ENCODE peak calls at places on chromosomes 7 and 10, in five cellular contexts. K is IMR-90, P is neuronal stem cell, N is mesenchymal stem cell, W is H1. B is an unnamed sample.

GRCh38 chr10:92156874-92157273 is 134.0 kb downstream of the CPEB3 start:
- DNase-seq in N (peak; percentile 53), P (no peak), K (peak; percentile 39), W (no peak), B (no peak)

GRCh38 chr7:1623810-1624209 is 46.3 kb upstream of the ELFN1 start:
- DNase-seq in P (no peak), W (no peak), N (no peak), K (no peak), B (no peak)

GRCh38 chr7:108324053-108325038 is 131.9 kb downstream of the NRCAM start:
- DNase-seq in P (no peak), K (no peak), N (no peak), W (no peak), B (no peak)

GRCh38 chr7:91443862-91444261 is 179.6 kb downstream of the FZD1 start:
- DNase-seq in K (no peak), N (no peak), P (no peak), W (no peak), B (peak; percentile 13)

GRCh38 chr10:70584941-70585544 is 17.5 kb downstream of the PRF1 start:
- DNase-seq in W (peak; percentile 66), K (no peak), P (peak; percentile 44), N (no peak), B (no peak)

GRCh38 chr7:88037050-88037449 is 103.0 kb downstream of the ADAM22 start:
- DNase-seq in W (no peak), P (no peak), K (no peak), N (no peak), B (no peak)

GRCh38 chr10:133444342-133445267 is 9.1 kb upstream of the SCART1 start:
- DNase-seq in W (no peak), N (no peak), P (no peak), K (no peak), B (no peak)

GRCh38 chr7:115135769-115136410 is 214.0 kb downstream of the MDFIC start:
- DNase-seq in N (no peak), W (no peak), P (no peak), K (no peak), B (no peak)

GRCh38 chr10:122380703-122381102 is 6.2 kb downstream of the PLEKHA1 start:
- DNase-seq in W (no peak), N (no peak), P (no peak), K (no peak), B (no peak)

GRCh38 chr7:41873781-41874180 is 170.9 kb upstream of the INHBA start:
- DNase-seq in W (no peak), K (no peak), P (no peak), N (peak; percentile 35), B (no peak)

GRCh38 chr10:10313099-10313875 is 704.4 kb upstream of the CELF2 start:
- DNase-seq in P (no peak), W (no peak), N (peak; percentile 35), K (peak; percentile 28), B (no peak)

GRCh38 chr7:150943453-150943814 is 34.7 kb downstream of the KCNH2 start:
- DNase-seq in K (no peak), N (no peak), W (no peak), P (no peak), B (no peak)

GRCh38 chr7:1169409-1170368 is 9.7 kb upstream of the ZFAND2A start:
- DNase-seq in P (peak; percentile 59), K (no peak), N (peak; percentile 36), W (peak; percentile 98), B (peak; percentile 88)

GRCh38 chr10:118669020-118669766 is 73.7 kb upstream of the PRLHR start:
- DNase-seq in K (peak; percentile 52), P (no peak), N (peak; percentile 6), W (no peak), B (no peak)

GRCh38 chr10:51109821-51110533 is 35.7 kb downstream of the PRKG1 start:
- DNase-seq in P (no peak), K (peak; percentile 85), W (no peak), N (peak; percentile 34), B (no peak)

GRCh38 chr7:17206354-17206905 is 92.0 kb upstream of the AHR start:
- DNase-seq in K (no peak), N (no peak), P (no peak), W (no peak), B (no peak)

GRCh38 chr10:107409517-107409916 is 245.0 kb upstream of the SORCS1 start:
- DNase-seq in P (no peak), W (no peak), K (peak; percentile 0), N (peak; percentile 37), B (no peak)

GRCh38 chr10:35300063-35300699 is 36.1 kb upstream of the CCNY start:
- DNase-seq in N (peak; percentile 22), P (no peak), K (peak; percentile 43), W (no peak), B (peak; percentile 14)

GRCh38 chr10:28677889-28678686 is 767 bp downstream of the BAMBI start:
- DNase-seq in K (peak; percentile 22), N (peak; percentile 37), W (peak; percentile 59), P (no peak), B (peak; percentile 65)

GRCh38 chr7:130352335-130353074 is 7.9 kb downstream of the CPA5 start:
- DNase-seq in N (peak; percentile 86), W (no peak), K (peak; percentile 75), P (no peak), B (no peak)

GRCh38 chr10:89741126-89741762 is 39.9 kb downstream of the KIF20B start:
- DNase-seq in W (no peak), N (no peak), K (no peak), P (no peak), B (no peak)

GRCh38 chr10:103739039-103739764 is 116.2 kb downstream of the SH3PXD2A start:
- DNase-seq in N (peak; percentile 99), P (peak; percentile 30), K (peak; percentile 98), W (no peak), B (peak; percentile 43)

GRCh38 chr7:151351027-151351426 is 9.4 kb downstream of the NUB1 start:
- DNase-seq in K (no peak), W (peak; percentile 77), P (no peak), N (no peak), B (peak; percentile 28)

GRCh38 chr10:84534168-84534567 is 205.8 kb downstream of the CCSER2 start:
- DNase-seq in K (no peak), P (no peak), N (no peak), W (no peak), B (no peak)

GRCh38 chr7:116169060-116169459 is 41.3 kb upstream of the TES start:
- DNase-seq in K (peak; percentile 76), N (peak; percentile 31), P (no peak), W (no peak), B (no peak)

GRCh38 chr10:126905776-126906703 is 812 bp downstream of the DOCK1 start:
- DNase-seq in N (peak; percentile 59), W (peak; percentile 73), P (peak; percentile 57), K (peak; percentile 52), B (peak; percentile 75)

GRCh38 chr7:108201766-108202165 is 71.6 kb upstream of the LAMB4 start:
- DNase-seq in P (no peak), W (no peak), N (peak; percentile 14), K (no peak), B (no peak)

GRCh38 chr10:5565671-5566581 is 41.2 kb downstream of the CALML3 start:
- DNase-seq in W (no peak), N (peak; percentile 53), K (peak; percentile 84), P (no peak), B (peak; percentile 77)

GRCh38 chr7:6420680-6421079 is 27.1 kb downstream of the DAGLB start:
- DNase-seq in W (no peak), P (no peak), K (no peak), N (no peak), B (no peak)

GRCh38 chr10:52566471-52567246 is 205.9 kb downstream of the MBL2 start:
- DNase-seq in K (peak; percentile 69), W (no peak), N (peak; percentile 62), P (peak; percentile 2), B (no peak)

GRCh38 chr7:10934292-10934691 is 39.4 kb upstream of the PHF14 start:
- DNase-seq in W (no peak), K (peak; percentile 71), P (no peak), N (peak; percentile 26), B (no peak)

GRCh38 chr7:130275826-130276291 is 9.2 kb downstream of the CPA2 start:
- DNase-seq in N (peak; percentile 42), W (no peak), P (no peak), K (no peak), B (no peak)

GRCh38 chr10:24820616-24821015 is 96.9 kb upstream of the ARHGAP21 start:
- DNase-seq in P (no peak), N (no peak), W (no peak), K (no peak), B (no peak)

GRCh38 chr7:31407277-31407676 is 66.8 kb upstream of the NEUROD6 start:
- DNase-seq in K (no peak), N (no peak), P (no peak), W (no peak), B (no peak)

GRCh38 chr10:103915794-103916193 is 2.2 kb downstream of the STN1 start:
- DNase-seq in K (no peak), N (peak; percentile 17), W (no peak), P (no peak), B (no peak)

GRCh38 chr10:21831986-21832735 is 171.4 kb downstream of the DNAJC1 start:
- DNase-seq in W (no peak), K (peak; percentile 60), N (peak; percentile 28), P (no peak), B (peak; percentile 18)
- H3K4me3 ChIP-seq in W (no peak overlapping the region), K (no peak overlapping the region), N (no peak overlapping the region), P (no peak overlapping the region), B (no peak overlapping the region)

GRCh38 chr10:97709746-97710078 is 3.8 kb upstream of the MARVELD1 start:
- DNase-seq in N (no peak), W (no peak), K (no peak), P (no peak), B (no peak)

GRCh38 chr10:97705006-97705670 is 8.4 kb upstream of the MARVELD1 start:
- DNase-seq in K (no peak), P (no peak), N (no peak), W (no peak), B (no peak)

GRCh38 chr10:97708167-97708566 is 5.4 kb upstream of the MARVELD1 start:
- DNase-seq in P (no peak), N (no peak), W (no peak), K (no peak), B (peak; percentile 56)

GRCh38 chr10:97708976-97709745 is 4.4 kb upstream of the MARVELD1 start:
- DNase-seq in K (peak; percentile 88), W (peak; percentile 84), N (peak; percentile 75), P (peak; percentile 65), B (peak; percentile 73)

GRCh38 chr10:97707134-97707861 is 6.2 kb upstream of the MARVELD1 start:
- DNase-seq in P (no peak), W (no peak), K (no peak), N (no peak), B (no peak)
- H3K14ac ChIP-seq in P (no peak overlapping the region), W (no peak overlapping the region), K (no peak overlapping the region), N (peak overlapping the region; percentile 11), B (no peak overlapping the region)

GRCh38 chr7:5380350-5381210 is 43.1 kb downstream of the TNRC18 start:
- DNase-seq in P (no peak), N (no peak), K (no peak), W (no peak), B (no peak)
- H3K4me3 ChIP-seq in P (no peak overlapping the region), N (no peak overlapping the region), K (no peak overlapping the region), W (no peak overlapping the region), B (no peak overlapping the region)

DNA sequence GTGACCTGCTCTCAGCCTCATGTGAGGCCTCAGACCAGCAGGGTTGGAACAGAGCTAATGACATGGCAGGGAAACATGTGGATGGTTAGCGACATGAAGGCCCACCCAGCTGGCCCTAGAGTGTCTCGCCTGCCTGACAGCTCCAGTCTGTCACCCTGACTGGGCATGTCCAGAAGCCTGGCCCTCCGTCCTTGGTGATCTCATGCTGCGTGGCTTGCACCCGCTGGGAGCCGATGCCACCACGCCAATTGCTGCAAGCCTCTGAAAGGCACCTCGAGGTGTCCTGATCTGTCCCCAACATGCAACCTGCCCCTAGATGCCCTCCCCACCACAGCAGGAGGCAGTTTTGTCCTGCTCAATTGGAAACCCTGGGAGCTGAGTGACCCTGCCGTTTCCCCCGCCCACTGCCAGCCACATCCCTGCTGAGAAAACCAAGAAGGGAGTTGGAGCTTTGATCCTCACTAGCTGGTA is 27.8 kb upstream of the RET start:
- DNase-seq in N (no peak), W (no peak), K (no peak), P (no peak), B (peak; percentile 81)
- H3K14ac ChIP-seq in N (no peak overlapping the region), W (no peak overlapping the region), K (no peak overlapping the region), P (no peak overlapping the region), B (no peak overlapping the region)